ENCODE peak calls at places on chromosomes 12 and 14, in six cellular contexts. X is testis, C is GM23338, V is A549, U is GM23248, F is mammary epithelial cell. M is an unnamed sample.

GRCh38 chr12:46386360-46386867 is 13.8 kb upstream of the SLC38A2 start:
- DNase-seq in X (no peak), U (peak; percentile 95), C (no peak), V (no peak), F (peak; percentile 86), M (no peak)

GRCh38 chr14:105368032-105368417 is 30.3 kb upstream of the TEX22 start:
- DNase-seq in V (no peak), X (no peak), U (no peak), C (no peak), F (no peak), M (no peak)

GRCh38 chr14:50001146-50001998 is 108.5 kb downstream of the ARF6 start:
- DNase-seq in U (peak; percentile 99), C (peak; percentile 45), F (peak; percentile 97), V (peak; percentile 65), X (peak; percentile 77), M (peak; percentile 82)

GRCh38 chr14:74501135-74501614 is 7.6 kb downstream of the ISCA2 start:
- DNase-seq in V (peak; percentile 49), F (peak; percentile 66), U (peak; percentile 87), C (peak; percentile 93), X (peak; percentile 88), M (peak; percentile 92)

GRCh38 chr14:23114669-23115491 is 4.2 kb downstream of the CEBPE start:
- DNase-seq in U (peak; percentile 98), V (peak; percentile 79), X (no peak), F (peak; percentile 96), C (no peak), M (peak; percentile 42)

GRCh38 chr14:63770187-63770807 is 42.4 kb upstream of the SGPP1 start:
- DNase-seq in C (peak; percentile 67), V (no peak), U (peak; percentile 73), F (peak; percentile 40), X (peak; percentile 74), M (peak; percentile 68)

GRCh38 chr14:52473557-52473956 is 78.7 kb downstream of the TXNDC16 start:
- DNase-seq in X (no peak), C (peak; percentile 38), V (no peak), U (peak; percentile 45), F (peak; percentile 31), M (no peak)

GRCh38 chr14:57352771-57353170 is 37.6 kb upstream of the NAA30 start:
- DNase-seq in F (peak; percentile 82), U (peak; percentile 9), X (no peak), V (no peak), C (no peak), M (no peak)

GRCh38 chr12:93122569-93123091 is 193.5 kb upstream of the EEA1 start:
- DNase-seq in V (no peak), U (no peak), F (peak; percentile 98), C (no peak), X (no peak), M (no peak)

GRCh38 chr14:101854366-101854765 is 92.9 kb downstream of the PPP2R5C start:
- DNase-seq in F (peak; percentile 9), X (no peak), V (no peak), C (no peak), U (no peak), M (no peak)

GRCh38 chr12:119328111-119328510 is 6.4 kb upstream of the CCDC60 start:
- DNase-seq in C (peak; percentile 79), X (peak; percentile 33), V (peak; percentile 12), U (no peak), F (no peak), M (peak; percentile 94)

GRCh38 chr12:76649091-76649490 is 89.5 kb upstream of the OSBPL8 start:
- DNase-seq in C (no peak), F (no peak), X (no peak), U (no peak), V (no peak), M (no peak)

DNA sequence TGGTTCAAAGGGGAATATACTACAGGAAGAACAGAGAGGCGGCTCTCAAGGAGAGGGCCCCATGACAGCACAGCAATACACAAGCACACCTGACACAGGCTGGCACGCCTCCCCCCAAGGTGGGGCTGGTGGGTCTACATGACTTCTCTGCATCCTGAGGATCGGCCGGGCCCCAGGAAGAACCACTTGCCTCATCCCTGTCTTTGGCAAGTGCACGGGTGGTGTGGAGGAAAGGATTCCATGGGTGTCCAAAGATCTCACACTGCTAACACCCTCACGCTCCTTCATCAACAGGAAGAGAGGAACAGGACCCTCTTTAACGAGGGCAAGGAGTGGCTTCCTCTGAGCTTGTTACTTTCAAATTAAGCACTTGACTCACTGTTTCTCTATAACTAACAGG is 7.3 kb downstream of the VAMP1 start:
- DNase-seq in F (no peak), C (no peak), U (no peak), X (no peak), V (no peak), M (no peak)
- H3K4me1 ChIP-seq in F (no peaks in the 10 kb centered on the region), C (no peaks in the 10 kb centered on the region), U (peaks cover 4% of the 10 kb centered on the region), X (no peaks in the 10 kb centered on the region), V (peaks cover 11% of the 10 kb centered on the region), M (no peaks in the 10 kb centered on the region)

DNA sequence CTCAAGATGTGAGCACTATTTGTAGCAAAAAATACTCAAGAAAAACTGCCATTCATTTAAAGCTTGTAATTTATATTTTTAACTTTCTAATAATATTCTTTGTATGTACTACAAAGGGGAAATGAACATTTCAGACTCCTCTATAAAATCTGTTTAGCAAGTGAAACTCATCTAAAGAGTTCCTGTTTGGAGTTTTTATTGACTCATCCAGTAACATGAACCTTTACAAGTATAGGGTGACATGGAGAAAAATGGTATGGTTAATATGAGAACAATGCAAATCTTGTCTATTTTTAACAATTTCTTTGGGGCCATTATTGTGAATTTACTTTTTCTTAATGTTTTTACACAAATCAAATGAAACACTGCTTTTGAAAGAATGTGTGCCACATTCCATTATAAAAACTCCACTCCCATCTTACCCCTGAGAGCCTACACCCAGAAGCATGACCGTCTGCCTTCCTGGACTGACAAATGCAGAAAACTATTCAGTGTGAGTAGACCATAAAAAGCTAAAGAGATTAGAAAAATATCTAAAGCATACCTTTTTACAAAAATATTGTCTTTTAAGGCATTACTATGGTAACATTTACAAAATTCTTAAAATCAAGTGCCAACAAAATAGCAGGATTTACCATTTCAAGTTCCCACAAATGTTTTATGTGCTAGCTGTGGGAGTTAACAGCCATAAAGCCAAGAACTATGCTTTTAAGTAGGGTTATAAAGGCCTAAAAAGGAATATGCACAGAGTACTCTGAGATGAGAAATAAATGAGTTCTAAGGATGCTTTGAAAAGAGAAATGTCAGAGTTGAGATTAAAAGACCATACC is 144.0 kb downstream of the ADAMTS20 start:
- DNase-seq in X (no peak), F (peak; percentile 35), U (peak; percentile 41), V (no peak), C (no peak), M (no peak)
- H3K4me1 ChIP-seq in X (no peaks in the 10 kb centered on the region), F (no peaks in the 10 kb centered on the region), U (peaks cover 15% of the 10 kb centered on the region), V (no peaks in the 10 kb centered on the region), C (peaks cover 12% of the 10 kb centered on the region), M (no peaks in the 10 kb centered on the region)

GRCh38 chr14:96094211-96094610 is 55.0 kb downstream of the C14orf132 start:
- DNase-seq in F (no peak), X (no peak), U (no peak), V (no peak), C (no peak), M (no peak)

GRCh38 chr14:96092936-96093335 is 53.8 kb downstream of the C14orf132 start:
- DNase-seq in C (no peak), U (no peak), V (no peak), F (no peak), X (no peak), M (no peak)

GRCh38 chr14:96095581-96096476 is 56.7 kb downstream of the C14orf132 start:
- DNase-seq in X (no peak), F (peak; percentile 86), C (peak; percentile 43), U (peak; percentile 86), V (peak; percentile 56), M (peak; percentile 48)

GRCh38 chr14:96095058-96095457 is 55.9 kb downstream of the C14orf132 start:
- DNase-seq in F (no peak), V (no peak), C (no peak), U (no peak), X (no peak), M (peak; percentile 24)

GRCh38 chr14:96094656-96095055 is 55.5 kb downstream of the C14orf132 start:
- DNase-seq in X (no peak), V (no peak), C (no peak), U (no peak), F (no peak), M (peak; percentile 29)
- H3K4me1 ChIP-seq in X (no peaks in the 10 kb centered on the region), V (peaks cover 52% of the 10 kb centered on the region), C (peaks cover 14% of the 10 kb centered on the region), U (peaks cover 25% of the 10 kb centered on the region), F (peaks cover 8% of the 10 kb centered on the region), M (no peaks in the 10 kb centered on the region)

GRCh38 chr12:8037947-8038346 is 5.4 kb downstream of the FOXJ2 start:
- DNase-seq in C (peak; percentile 48), U (no peak), X (no peak), V (no peak), F (peak; percentile 32), M (peak; percentile 67)

GRCh38 chr12:8038659-8039114 is 6.2 kb downstream of the FOXJ2 start:
- DNase-seq in C (peak; percentile 90), F (peak; percentile 64), X (peak; percentile 85), V (no peak), U (peak; percentile 88), M (peak; percentile 93)

GRCh38 chr12:8036366-8036765 is 3.9 kb downstream of the FOXJ2 start:
- DNase-seq in X (no peak), F (no peak), U (peak; percentile 33), C (no peak), V (no peak), M (no peak)

GRCh38 chr12:8035440-8036010 is 3.0 kb downstream of the FOXJ2 start:
- DNase-seq in V (no peak), X (no peak), C (no peak), U (peak; percentile 37), F (no peak), M (peak; percentile 55)

DNA sequence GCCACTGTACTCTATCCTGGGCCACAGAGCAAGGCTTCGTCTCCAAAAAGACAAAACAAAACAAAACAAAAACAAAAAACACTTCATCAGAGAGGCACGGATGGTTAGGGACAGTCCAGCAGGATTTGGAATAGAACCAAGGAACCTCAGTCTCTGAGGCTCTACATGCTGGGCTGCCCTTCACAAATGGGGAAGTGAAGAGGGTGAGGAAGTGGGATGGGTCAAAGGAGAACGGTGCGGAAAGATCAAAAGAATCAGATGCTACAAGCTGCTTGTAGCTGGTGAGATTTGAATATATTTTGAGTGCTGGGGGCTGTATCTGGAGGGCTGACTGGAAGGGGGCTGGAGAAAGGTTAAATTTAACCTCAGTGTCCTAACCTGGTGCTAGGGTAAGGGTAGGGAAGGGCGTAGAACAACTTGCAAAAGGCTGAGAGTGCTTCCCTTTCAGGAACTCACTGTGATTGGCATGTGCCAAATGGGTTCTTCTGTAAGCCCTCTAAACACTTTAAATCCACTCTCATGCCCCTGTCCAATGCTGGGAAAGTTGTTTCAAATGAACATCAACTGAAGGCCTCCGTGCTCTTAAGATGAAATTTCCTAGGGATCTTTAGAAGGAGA is 4.6 kb downstream of the FOXJ2 start:
- DNase-seq in C (no peak), F (no peak), V (no peak), U (no peak), X (no peak), M (no peak)
- H3K4me1 ChIP-seq in C (peaks cover 60% of the 10 kb centered on the region), F (peaks cover 46% of the 10 kb centered on the region), V (peaks cover 26% of the 10 kb centered on the region), U (peaks cover 42% of the 10 kb centered on the region), X (peaks cover 51% of the 10 kb centered on the region), M (peaks cover 9% of the 10 kb centered on the region)

DNA sequence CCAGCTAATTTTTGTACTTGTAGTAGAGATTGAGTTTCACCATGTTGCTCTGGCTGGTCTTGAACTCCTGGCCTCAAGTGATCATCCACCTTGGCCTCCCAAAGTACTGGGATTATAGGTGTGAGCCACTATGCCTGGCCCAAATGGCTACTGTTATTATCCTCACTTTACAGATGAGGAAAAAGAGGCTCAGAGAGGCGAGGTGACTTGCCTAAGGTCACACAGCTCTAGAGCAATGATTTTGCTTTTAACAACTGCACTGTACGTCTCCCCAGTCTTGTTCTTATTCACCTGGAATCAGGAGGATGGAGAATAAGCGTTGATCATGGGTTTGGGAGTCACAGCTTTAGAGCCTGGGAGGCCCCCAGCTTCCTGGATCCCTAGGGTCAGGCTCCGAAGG is 69.8 kb upstream of the NCOR2 start:
- DNase-seq in U (no peak), F (no peak), V (no peak), C (no peak), X (no peak), M (no peak)
- H3K4me1 ChIP-seq in U (peaks cover 8% of the 10 kb centered on the region), F (peaks cover 63% of the 10 kb centered on the region), V (peaks cover 52% of the 10 kb centered on the region), C (peaks cover 6% of the 10 kb centered on the region), X (peaks cover 12% of the 10 kb centered on the region), M (peaks cover 2% of the 10 kb centered on the region)

GRCh38 chr12:108804361-108804949 is 52.9 kb downstream of the SSH1 start:
- DNase-seq in U (peak; percentile 91), X (peak; percentile 56), C (no peak), V (no peak), F (peak; percentile 36), M (peak; percentile 64)
- H3K4me1 ChIP-seq in U (peaks cover 61% of the 10 kb centered on the region), X (peaks cover 50% of the 10 kb centered on the region), C (peaks cover 21% of the 10 kb centered on the region), V (peaks cover 6% of the 10 kb centered on the region), F (peaks cover 32% of the 10 kb centered on the region), M (peaks cover 5% of the 10 kb centered on the region)

M was measured in endodermal cell.